ENCODE peak calls at places on chromosomes 6 and 20, in four cellular contexts. One of them, this sample, is unnamed.

GRCh38 chr6:5335020-5335419 is 73.7 kb downstream of the FARS2 start:
- DNase-seq in fibroblast of mammary gland: no peak
- DNase-seq in stimulated activated CD8-positive, alpha-beta memory T cell treated with anti-CD3 and anti-CD28 coated beads, Interleukin-7, amount 100 ng/mL, for 4 hours: no peak
- DNase-seq in T-helper 2 cell: no peak
- DNase-seq in this sample: no peak

GRCh38 chr20:17845701-17846475 is 122.7 kb downstream of the SNX5 start:
- DNase-seq in fibroblast of mammary gland: no peak
- DNase-seq in stimulated activated CD8-positive, alpha-beta memory T cell treated with anti-CD3 and anti-CD28 coated beads, Interleukin-7, amount 100 ng/mL, for 4 hours: no peak
- DNase-seq in T-helper 2 cell: no peak
- DNase-seq in this sample: peak

GRCh38 chr20:32356935-32357868 is 929 bp upstream of the ASXL1 start:
- DNase-seq in fibroblast of mammary gland: peak
- DNase-seq in stimulated activated CD8-positive, alpha-beta memory T cell treated with anti-CD3 and anti-CD28 coated beads, Interleukin-7, amount 100 ng/mL, for 4 hours: no peak
- DNase-seq in T-helper 2 cell: no peak
- DNase-seq in this sample: peak

GRCh38 chr20:9912858-9913434 is 74.1 kb upstream of the PAK5 start:
- DNase-seq in fibroblast of mammary gland: peak
- DNase-seq in stimulated activated CD8-positive, alpha-beta memory T cell treated with anti-CD3 and anti-CD28 coated beads, Interleukin-7, amount 100 ng/mL, for 4 hours: no peak
- DNase-seq in T-helper 2 cell: no peak
- DNase-seq in this sample: peak

GRCh38 chr6:138278326-138278725 is 60.0 kb upstream of the PBOV1 start:
- DNase-seq in fibroblast of mammary gland: peak
- DNase-seq in stimulated activated CD8-positive, alpha-beta memory T cell treated with anti-CD3 and anti-CD28 coated beads, Interleukin-7, amount 100 ng/mL, for 4 hours: no peak
- DNase-seq in T-helper 2 cell: no peak
- DNase-seq in this sample: peak

GRCh38 chr6:138814179-138814834 is 18.4 kb downstream of the ECT2L start:
- DNase-seq in fibroblast of mammary gland: no peak
- DNase-seq in stimulated activated CD8-positive, alpha-beta memory T cell treated with anti-CD3 and anti-CD28 coated beads, Interleukin-7, amount 100 ng/mL, for 4 hours: no peak
- DNase-seq in T-helper 2 cell: no peak
- DNase-seq in this sample: no peak

GRCh38 chr6:24205020-24205492 is 79.0 kb downstream of the NRSN1 start:
- DNase-seq in fibroblast of mammary gland: peak
- DNase-seq in stimulated activated CD8-positive, alpha-beta memory T cell treated with anti-CD3 and anti-CD28 coated beads, Interleukin-7, amount 100 ng/mL, for 4 hours: no peak
- DNase-seq in T-helper 2 cell: no peak
- DNase-seq in this sample: peak

GRCh38 chr6:57172136-57173055 is at the start of gene BAG2:
- DNase-seq in fibroblast of mammary gland: peak
- DNase-seq in stimulated activated CD8-positive, alpha-beta memory T cell treated with anti-CD3 and anti-CD28 coated beads, Interleukin-7, amount 100 ng/mL, for 4 hours: peak
- DNase-seq in T-helper 2 cell: peak
- DNase-seq in this sample: peak

GRCh38 chr6:79694156-79694555 is 63.0 kb downstream of the SH3BGRL2 start:
- DNase-seq in fibroblast of mammary gland: peak
- DNase-seq in stimulated activated CD8-positive, alpha-beta memory T cell treated with anti-CD3 and anti-CD28 coated beads, Interleukin-7, amount 100 ng/mL, for 4 hours: no peak
- DNase-seq in T-helper 2 cell: no peak
- DNase-seq in this sample: no peak

GRCh38 chr6:120584111-120584760 is 750.0 kb downstream of the TBC1D32 start:
- DNase-seq in fibroblast of mammary gland: no peak
- DNase-seq in stimulated activated CD8-positive, alpha-beta memory T cell treated with anti-CD3 and anti-CD28 coated beads, Interleukin-7, amount 100 ng/mL, for 4 hours: no peak
- DNase-seq in T-helper 2 cell: no peak
- DNase-seq in this sample: no peak

GRCh38 chr20:16394784-16395183 is 178.5 kb downstream of the KIF16B start:
- DNase-seq in fibroblast of mammary gland: no peak
- DNase-seq in stimulated activated CD8-positive, alpha-beta memory T cell treated with anti-CD3 and anti-CD28 coated beads, Interleukin-7, amount 100 ng/mL, for 4 hours: no peak
- DNase-seq in T-helper 2 cell: no peak
- DNase-seq in this sample: no peak

GRCh38 chr6:109165392-109165964 is 70.2 kb downstream of the CEP57L1 start:
- DNase-seq in fibroblast of mammary gland: peak
- DNase-seq in stimulated activated CD8-positive, alpha-beta memory T cell treated with anti-CD3 and anti-CD28 coated beads, Interleukin-7, amount 100 ng/mL, for 4 hours: no peak
- DNase-seq in T-helper 2 cell: no peak
- DNase-seq in this sample: peak

GRCh38 chr6:133223458-133224014 is 17.6 kb upstream of the EYA4 start:
- DNase-seq in fibroblast of mammary gland: no peak
- DNase-seq in stimulated activated CD8-positive, alpha-beta memory T cell treated with anti-CD3 and anti-CD28 coated beads, Interleukin-7, amount 100 ng/mL, for 4 hours: no peak
- DNase-seq in T-helper 2 cell: no peak
- DNase-seq in this sample: no peak

GRCh38 chr6:141105481-141105880 is 1027.2 kb upstream of the GJE1 start:
- DNase-seq in fibroblast of mammary gland: peak
- DNase-seq in stimulated activated CD8-positive, alpha-beta memory T cell treated with anti-CD3 and anti-CD28 coated beads, Interleukin-7, amount 100 ng/mL, for 4 hours: no peak
- DNase-seq in T-helper 2 cell: no peak
- DNase-seq in this sample: peak

GRCh38 chr6:32993363-32993973 is 15.9 kb downstream of the HLA-DOA start:
- DNase-seq in fibroblast of mammary gland: no peak
- DNase-seq in stimulated activated CD8-positive, alpha-beta memory T cell treated with anti-CD3 and anti-CD28 coated beads, Interleukin-7, amount 100 ng/mL, for 4 hours: no peak
- DNase-seq in T-helper 2 cell: no peak
- DNase-seq in this sample: no peak

GRCh38 chr6:43021270-43022047 is at the start of gene RRP36:
- DNase-seq in fibroblast of mammary gland: peak
- DNase-seq in stimulated activated CD8-positive, alpha-beta memory T cell treated with anti-CD3 and anti-CD28 coated beads, Interleukin-7, amount 100 ng/mL, for 4 hours: peak
- DNase-seq in T-helper 2 cell: peak
- DNase-seq in this sample: peak

GRCh38 chr20:4830696-4831095 is 109.0 kb downstream of the PRND start:
- DNase-seq in fibroblast of mammary gland: no peak
- DNase-seq in stimulated activated CD8-positive, alpha-beta memory T cell treated with anti-CD3 and anti-CD28 coated beads, Interleukin-7, amount 100 ng/mL, for 4 hours: no peak
- DNase-seq in T-helper 2 cell: no peak
- DNase-seq in this sample: no peak

GRCh38 chr6:44235891-44236516 is 10.9 kb upstream of the HSP90AB1 start:
- DNase-seq in fibroblast of mammary gland: no peak
- DNase-seq in stimulated activated CD8-positive, alpha-beta memory T cell treated with anti-CD3 and anti-CD28 coated beads, Interleukin-7, amount 100 ng/mL, for 4 hours: no peak
- DNase-seq in T-helper 2 cell: no peak
- DNase-seq in this sample: no peak

GRCh38 chr20:21994203-21994602 is 288.7 kb downstream of the PAX1 start:
- DNase-seq in fibroblast of mammary gland: no peak
- DNase-seq in stimulated activated CD8-positive, alpha-beta memory T cell treated with anti-CD3 and anti-CD28 coated beads, Interleukin-7, amount 100 ng/mL, for 4 hours: no peak
- DNase-seq in T-helper 2 cell: no peak
- DNase-seq in this sample: no peak

GRCh38 chr6:132764370-132764769 is 6.7 kb upstream of the VNN2 start:
- DNase-seq in fibroblast of mammary gland: peak
- DNase-seq in stimulated activated CD8-positive, alpha-beta memory T cell treated with anti-CD3 and anti-CD28 coated beads, Interleukin-7, amount 100 ng/mL, for 4 hours: no peak
- DNase-seq in T-helper 2 cell: no peak
- DNase-seq in this sample: peak

GRCh38 chr6:121522265-121522664 is 86.8 kb downstream of the GJA1 start:
- DNase-seq in fibroblast of mammary gland: peak
- DNase-seq in stimulated activated CD8-positive, alpha-beta memory T cell treated with anti-CD3 and anti-CD28 coated beads, Interleukin-7, amount 100 ng/mL, for 4 hours: no peak
- DNase-seq in T-helper 2 cell: no peak
- DNase-seq in this sample: peak

GRCh38 chr6:16802071-16802470 is 40.8 kb upstream of the ATXN1 start:
- DNase-seq in fibroblast of mammary gland: peak
- DNase-seq in stimulated activated CD8-positive, alpha-beta memory T cell treated with anti-CD3 and anti-CD28 coated beads, Interleukin-7, amount 100 ng/mL, for 4 hours: no peak
- DNase-seq in T-helper 2 cell: no peak
- DNase-seq in this sample: no peak

GRCh38 chr20:60116128-60116909 is 158.1 kb downstream of the CDH26 start:
- DNase-seq in fibroblast of mammary gland: no peak
- DNase-seq in stimulated activated CD8-positive, alpha-beta memory T cell treated with anti-CD3 and anti-CD28 coated beads, Interleukin-7, amount 100 ng/mL, for 4 hours: no peak
- DNase-seq in T-helper 2 cell: no peak
- DNase-seq in this sample: no peak

GRCh38 chr20:59222239-59222981 is 58.8 kb downstream of the ZNF831 start:
- DNase-seq in fibroblast of mammary gland: peak
- DNase-seq in stimulated activated CD8-positive, alpha-beta memory T cell treated with anti-CD3 and anti-CD28 coated beads, Interleukin-7, amount 100 ng/mL, for 4 hours: peak
- DNase-seq in T-helper 2 cell: peak
- DNase-seq in this sample: peak

GRCh38 chr20:4230651-4231050 is 215.3 kb upstream of the RNF24 start:
- DNase-seq in fibroblast of mammary gland: no peak
- DNase-seq in stimulated activated CD8-positive, alpha-beta memory T cell treated with anti-CD3 and anti-CD28 coated beads, Interleukin-7, amount 100 ng/mL, for 4 hours: no peak
- DNase-seq in T-helper 2 cell: no peak
- DNase-seq in this sample: no peak

GRCh38 chr6:158660331-158660730 is 10.5 kb downstream of the SYTL3 start:
- DNase-seq in fibroblast of mammary gland: peak
- DNase-seq in stimulated activated CD8-positive, alpha-beta memory T cell treated with anti-CD3 and anti-CD28 coated beads, Interleukin-7, amount 100 ng/mL, for 4 hours: no peak
- DNase-seq in T-helper 2 cell: no peak
- DNase-seq in this sample: peak

GRCh38 chr6:166757226-166758135 is 130.4 kb upstream of the RPS6KA2 start:
- DNase-seq in fibroblast of mammary gland: peak
- DNase-seq in stimulated activated CD8-positive, alpha-beta memory T cell treated with anti-CD3 and anti-CD28 coated beads, Interleukin-7, amount 100 ng/mL, for 4 hours: no peak
- DNase-seq in T-helper 2 cell: no peak
- DNase-seq in this sample: peak

GRCh38 chr6:129498950-129499870 is 210.8 kb downstream of the ARHGAP18 start:
- DNase-seq in fibroblast of mammary gland: peak
- DNase-seq in stimulated activated CD8-positive, alpha-beta memory T cell treated with anti-CD3 and anti-CD28 coated beads, Interleukin-7, amount 100 ng/mL, for 4 hours: no peak
- DNase-seq in T-helper 2 cell: no peak
- DNase-seq in this sample: peak

GRCh38 chr6:17455919-17456318 is 62.5 kb downstream of the CAP2 start:
- DNase-seq in fibroblast of mammary gland: no peak
- DNase-seq in stimulated activated CD8-positive, alpha-beta memory T cell treated with anti-CD3 and anti-CD28 coated beads, Interleukin-7, amount 100 ng/mL, for 4 hours: no peak
- DNase-seq in T-helper 2 cell: no peak
- DNase-seq in this sample: no peak

GRCh38 chr20:12203981-12204380 is 286.3 kb downstream of the BTBD3 start:
- DNase-seq in fibroblast of mammary gland: no peak
- DNase-seq in stimulated activated CD8-positive, alpha-beta memory T cell treated with anti-CD3 and anti-CD28 coated beads, Interleukin-7, amount 100 ng/mL, for 4 hours: no peak
- DNase-seq in T-helper 2 cell: no peak
- DNase-seq in this sample: no peak

GRCh38 chr6:33886673-33887144 is 82.9 kb upstream of the MLN start:
- DNase-seq in fibroblast of mammary gland: peak
- DNase-seq in stimulated activated CD8-positive, alpha-beta memory T cell treated with anti-CD3 and anti-CD28 coated beads, Interleukin-7, amount 100 ng/mL, for 4 hours: no peak
- DNase-seq in T-helper 2 cell: no peak
- DNase-seq in this sample: peak

This sample was measured in ELR.